ENCODE peak calls at places on chromosomes 16 and 17, in four cellular contexts. N is adrenal gland, A is ovary, M is tibial artery. R is an unnamed sample.

GRCh38 chr17:82287849-82288601 is 14.5 kb upstream of the CSNK1D start:
- DNase-seq in N (peak; percentile 73), M (no peak), A (peak; percentile 84), R (peak; percentile 89)

GRCh38 chr16:78298986-78299385 is 199.5 kb downstream of the WWOX start:
- DNase-seq in M (no peak), N (no peak), A (no peak), R (no peak)

GRCh38 chr16:56781565-56781964 is 51.6 kb downstream of the NUP93 start:
- DNase-seq in M (no peak), N (no peak), A (no peak), R (no peak)

GRCh38 chr17:47725446-47726109 is 7.5 kb upstream of the TBX21 start:
- DNase-seq in N (no peak), A (no peak), M (no peak), R (no peak)

GRCh38 chr17:28328325-28328724 is 6.9 kb downstream of the IFT20 start:
- DNase-seq in A (no peak), M (no peak), N (no peak), R (no peak)

GRCh38 chr16:57479422-57480126 is 6.7 kb downstream of the DOK4 start:
- DNase-seq in N (peak; percentile 37), A (peak; percentile 61), M (peak; percentile 32), R (no peak)

GRCh38 chr16:73020409-73020884 is 27.5 kb downstream of the ZFHX3 start:
- DNase-seq in N (peak; percentile 82), M (peak; percentile 85), A (no peak), R (no peak)

GRCh38 chr16:2835638-2836493 is 5.8 kb downstream of the ZG16B start:
- DNase-seq in M (no peak), A (no peak), N (no peak), R (peak; percentile 75)

GRCh38 chr17:62900096-62900495 is 65.9 kb upstream of the TANC2 start:
- DNase-seq in A (no peak), M (no peak), N (no peak), R (no peak)

GRCh38 chr17:688100-688989 is 26.3 kb downstream of the VPS53 start:
- DNase-seq in M (no peak), N (no peak), A (no peak), R (no peak)

GRCh38 chr16:31134625-31135534 is 647 bp downstream of the PRSS8 start:
- DNase-seq in N (no peak), A (no peak), M (no peak), R (no peak)

GRCh38 chr17:58822148-58823050 is 66.7 kb downstream of the PPM1E start:
- DNase-seq in N (peak; percentile 65), M (no peak), A (no peak), R (no peak)

GRCh38 chr17:9905078-9905415 is at the start of gene RCVRN:
- DNase-seq in N (no peak), M (no peak), A (no peak), R (no peak)

GRCh38 chr16:77905356-77905920 is 116.9 kb upstream of the CLEC3A start:
- DNase-seq in M (no peak), N (no peak), A (no peak), R (no peak)

GRCh38 chr17:48690655-48691054 is 31.7 kb downstream of the PRAC1 start:
- DNase-seq in M (no peak), N (no peak), A (no peak), R (no peak)

GRCh38 chr17:71217769-71218168 is 903.1 kb upstream of the SOX9 start:
- DNase-seq in A (no peak), M (no peak), N (no peak), R (no peak)

GRCh38 chr17:6910987-6911603 is 79.6 kb upstream of the TEKT1 start:
- DNase-seq in A (no peak), N (no peak), M (no peak), R (no peak)

GRCh38 chr16:67447508-67448076 is 16.7 kb downstream of the HSD11B2 start:
- DNase-seq in N (no peak), A (peak; percentile 82), M (no peak), R (no peak)

GRCh38 chr17:34503804-34504203 is 75.6 kb upstream of the TMEM132E start:
- DNase-seq in N (peak; percentile 41), M (peak; percentile 39), A (no peak), R (no peak)

GRCh38 chr16:69476920-69477418 is 52.5 kb downstream of the CYB5B start:
- DNase-seq in N (peak; percentile 52), A (no peak), M (no peak), R (no peak)

GRCh38 chr16:82183004-82183397 is 13.0 kb upstream of the MPHOSPH6 start:
- DNase-seq in N (no peak), M (no peak), A (no peak), R (no peak)

GRCh38 chr17:50128441-50129302 is 1.3 kb downstream of the SAMD14 start:
- DNase-seq in A (no peak), M (no peak), N (peak; percentile 27), R (no peak)

GRCh38 chr16:20321671-20322070 is 5.6 kb downstream of the GP2 start:
- DNase-seq in M (no peak), A (no peak), N (no peak), R (no peak)

GRCh38 chr17:43832168-43832975 is 574 bp downstream of the MPP3 start:
- DNase-seq in M (peak; percentile 42), N (peak; percentile 64), A (peak; percentile 69), R (peak; percentile 92)

GRCh38 chr16:81583893-81584705 is 139.5 kb downstream of the CMIP start:
- DNase-seq in M (no peak), N (peak; percentile 91), A (no peak), R (no peak)

GRCh38 chr16:2779978-2780898 is 3.2 kb upstream of the ELOB start:
- DNase-seq in M (no peak), A (no peak), N (no peak), R (peak; percentile 7)

GRCh38 chr16:4767872-4768548 is 1.0 kb upstream of the ZNF500 start:
- DNase-seq in A (peak; percentile 50), N (peak; percentile 59), M (peak; percentile 30), R (no peak)

GRCh38 chr17:81519284-81520020 is 6.9 kb upstream of the ACTG1 start:
- DNase-seq in A (no peak), N (peak; percentile 70), M (no peak), R (peak; percentile 72)

GRCh38 chr17:42458497-42459255 is at the start of gene ATP6V0A1:
- DNase-seq in M (peak; percentile 93), N (peak; percentile 95), A (peak; percentile 98), R (peak; percentile 98)

GRCh38 chr17:36675250-36675649 is 73.9 kb downstream of the MRM1 start:
- DNase-seq in M (no peak), N (no peak), A (no peak), R (no peak)

GRCh38 chr16:30866031-30866430 is 27.8 kb downstream of the BCL7C start:
- DNase-seq in A (no peak), M (no peak), N (no peak), R (no peak)

GRCh38 chr17:6831662-6832263 is at the start of gene TEKT1:
- DNase-seq in M (peak; percentile 71), N (peak; percentile 81), A (peak; percentile 53), R (peak; percentile 86)

GRCh38 chr17:35766903-35767510 is 6.3 kb downstream of the C17orf50 start:
- DNase-seq in N (peak; percentile 55), M (no peak), A (no peak), R (no peak)

GRCh38 chr17:14301279-14301760 is 439 bp downstream of the HS3ST3B1 start:
- DNase-seq in N (no peak), M (no peak), A (no peak), R (no peak)
- H3K4me1 ChIP-seq in N (peaks cover 22% of the 10 kb centered on the region), M (peaks cover 60% of the 10 kb centered on the region), A (peaks cover 9% of the 10 kb centered on the region), R (peaks cover 16% of the 10 kb centered on the region)

DNA sequence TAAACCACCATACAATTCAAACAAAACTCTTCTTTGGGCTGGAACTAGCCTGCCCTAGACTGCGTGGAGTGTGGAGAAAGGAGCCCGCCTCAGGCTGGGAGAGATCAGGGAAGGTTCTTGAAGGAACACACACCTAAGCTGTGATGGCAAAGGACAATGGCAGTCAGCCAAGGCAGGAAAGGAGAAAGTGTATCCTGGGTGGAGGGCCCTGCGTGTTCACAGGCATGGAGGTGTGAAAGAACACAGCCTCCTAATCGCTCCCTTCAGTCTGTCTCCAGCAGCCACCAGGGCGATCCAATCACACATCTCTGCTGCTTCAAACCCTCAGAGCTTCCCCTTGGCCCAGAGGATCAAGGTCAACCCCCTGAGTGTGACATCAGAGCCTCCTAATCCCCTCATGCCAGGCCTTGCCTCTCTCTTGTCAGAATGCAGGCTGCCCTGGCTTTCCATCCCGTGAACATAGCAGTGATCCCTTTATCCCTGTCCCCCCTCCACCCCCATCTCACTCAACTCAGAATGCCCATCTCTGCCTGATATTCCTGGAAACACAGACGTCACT is 173.0 kb downstream of the KATNIP start:
- DNase-seq in A (no peak), N (no peak), M (no peak), R (no peak)
- H3K27me3 ChIP-seq in A (no peaks in the 10 kb centered on the region), N (no peaks in the 10 kb centered on the region), M (no peaks in the 10 kb centered on the region), R (no peaks in the 10 kb centered on the region)

DNA sequence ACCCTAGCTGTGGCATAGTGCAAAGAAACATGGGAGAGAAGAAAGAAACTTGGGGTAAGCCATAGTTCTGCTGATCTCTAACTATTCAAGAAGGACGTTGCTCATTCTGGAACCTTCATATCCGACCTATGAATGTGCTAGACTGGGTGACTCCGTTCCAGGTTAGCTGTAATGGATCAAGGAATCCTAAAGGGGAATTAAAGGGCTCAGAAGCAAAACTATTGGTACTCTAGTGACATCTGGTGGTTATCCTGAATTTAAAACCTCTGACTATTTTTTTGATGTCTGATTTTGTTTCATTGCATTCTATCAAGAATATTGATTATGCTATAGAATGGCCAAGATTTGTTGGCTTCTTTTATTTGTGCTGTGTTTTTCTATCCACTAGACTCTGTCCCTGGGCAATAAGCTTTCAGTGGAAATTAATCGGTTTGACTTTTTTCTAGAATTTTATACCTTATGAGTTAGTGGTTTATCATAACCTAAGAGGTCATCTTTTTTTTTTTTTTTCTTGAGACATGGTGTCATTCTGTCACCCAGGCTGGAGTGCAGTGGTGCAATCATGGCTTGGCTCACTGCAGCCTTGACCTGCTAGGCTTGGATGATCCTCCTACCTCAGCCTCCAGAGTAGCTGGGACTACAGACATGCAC is 19.5 kb downstream of the PCTP start:
- DNase-seq in A (no peak), M (no peak), N (no peak), R (no peak)
- H3K27ac ChIP-seq in A (no peak overlapping the region), M (no peak overlapping the region), N (no peak overlapping the region), R (peak overlapping the region; percentile 39)

GRCh38 chr17:77436481-77436880 is 295.7 kb downstream of the SEC14L1 start:
- DNase-seq in A (no peak), M (no peak), N (no peak), R (no peak)

GRCh38 chr17:77438241-77439204 is 297.8 kb downstream of the SEC14L1 start:
- DNase-seq in A (no peak), M (no peak), N (no peak), R (no peak)

GRCh38 chr17:77436058-77436442 is 295.3 kb downstream of the SEC14L1 start:
- DNase-seq in M (no peak), A (no peak), N (peak; percentile 47), R (no peak)

GRCh38 chr17:77437747-77438146 is 297.0 kb downstream of the SEC14L1 start:
- DNase-seq in M (no peak), N (no peak), A (no peak), R (no peak)

GRCh38 chr17:77437017-77437416 is 296.2 kb downstream of the SEC14L1 start:
- DNase-seq in M (peak; percentile 61), N (no peak), A (peak; percentile 78), R (no peak)
- H3K4me1 ChIP-seq in M (peaks cover 82% of the 10 kb centered on the region), N (peaks cover 65% of the 10 kb centered on the region), A (peaks cover 51% of the 10 kb centered on the region), R (peaks cover 66% of the 10 kb centered on the region)

GRCh38 chr17:32264823-32265191 is 825 bp upstream of the RHBDL3 start:
- DNase-seq in M (no peak), A (no peak), N (no peak), R (no peak)
- H3K27me3 ChIP-seq in M (peaks cover 47% of the 10 kb centered on the region), A (no peaks in the 10 kb centered on the region), N (no peaks in the 10 kb centered on the region), R (peaks cover 74% of the 10 kb centered on the region)